ENCODE peak calls at places on chromosomes 3 and 15, in eight cellular contexts. Q is endodermal cell, K is H9, D is psoas muscle, I is AG04450, V is stomach, B is glutamatergic neuron, U is LNCaP clone FGC. S is an unnamed sample.

GRCh38 chr3:119781330-119782198 is at the start of gene NR1I2:
- DNase-seq in V (no peak), Q (no peak), D (no peak), K (no peak), U (no peak), I (no peak), B (no peak), S (no peak)

GRCh38 chr3:153162513-153163348 is 705 bp downstream of the RAP2B start:
- DNase-seq in B (peak), D (peak), U (peak), K (peak), I (no peak), Q (peak), V (peak), S (peak)

GRCh38 chr3:129597087-129597791 is 9.2 kb downstream of the PLXND1 start:
- DNase-seq in I (no peak), V (no peak), B (no peak), Q (no peak), U (no peak), K (no peak), D (no peak), S (no peak)

GRCh38 chr3:144942501-144943197 is 971.0 kb downstream of the DIPK2A start:
- DNase-seq in Q (no peak), I (no peak), B (no peak), U (no peak), D (no peak), K (no peak), V (no peak), S (no peak)

GRCh38 chr3:65019412-65020093 is 331.8 kb upstream of the ADAMTS9 start:
- DNase-seq in U (peak), V (no peak), D (no peak), B (no peak), K (no peak), Q (no peak), I (no peak), S (no peak)

GRCh38 chr3:15272431-15273196 is 59.8 kb downstream of the SH3BP5 start:
- DNase-seq in Q (peak), V (no peak), I (no peak), U (no peak), D (no peak), B (no peak), K (no peak), S (no peak)

GRCh38 chr3:194176274-194176991 is 40.5 kb downstream of the HES1 start:
- DNase-seq in D (no peak), B (no peak), V (no peak), U (no peak), I (no peak), Q (peak), K (no peak), S (no peak)

GRCh38 chr3:43418601-43419272 is 132.4 kb downstream of the SNRK start:
- DNase-seq in Q (no peak), B (no peak), K (no peak), D (no peak), V (no peak), I (no peak), U (peak), S (no peak)

GRCh38 chr3:17811633-17812032 is 69.2 kb upstream of the TBC1D5 start:
- DNase-seq in I (no peak), Q (no peak), D (no peak), B (no peak), V (no peak), U (no peak), K (no peak), S (no peak)
- TF ChIP-seq CTCF in I (no peak), Q (no peak), D (no peak), B (no peak), V (no peak), U (no peak), K (no peak), S (no peak)

GRCh38 chr15:85417276-85417675 is 36.9 kb downstream of the AKAP13 start:
- DNase-seq in U (no peak), V (no peak), I (no peak), B (no peak), Q (no peak), K (no peak), D (no peak), S (no peak)

GRCh38 chr15:85415779-85416178 is 35.4 kb downstream of the AKAP13 start:
- DNase-seq in D (no peak), B (no peak), U (no peak), V (no peak), I (no peak), Q (no peak), K (no peak), S (no peak)

GRCh38 chr15:85421116-85421925 is 40.9 kb downstream of the AKAP13 start:
- DNase-seq in K (no peak), U (no peak), V (no peak), I (no peak), Q (no peak), B (no peak), D (no peak), S (no peak)

GRCh38 chr15:85422607-85423006 is 42.2 kb downstream of the AKAP13 start:
- DNase-seq in Q (no peak), B (no peak), U (no peak), V (no peak), I (no peak), K (no peak), D (no peak), S (no peak)

DNA sequence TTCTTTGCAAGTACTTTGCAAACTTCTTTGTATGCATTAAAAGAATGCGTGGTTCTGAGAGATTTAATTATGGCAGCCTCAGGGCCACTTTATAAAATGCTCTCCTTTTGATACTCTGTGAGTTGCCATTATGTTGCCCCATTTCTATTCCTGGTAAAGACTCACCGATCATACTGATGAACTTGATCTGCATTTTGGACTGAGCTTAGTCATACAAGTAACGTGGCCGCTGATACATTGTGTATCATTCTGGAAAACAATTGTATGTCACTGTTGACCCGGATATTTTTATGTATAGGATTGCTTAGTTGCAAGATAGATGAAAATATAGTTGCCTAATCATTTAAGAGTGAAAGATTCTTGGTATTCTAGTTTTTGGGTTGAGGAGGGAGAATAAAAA is 38.8 kb downstream of the AKAP13 start:
- DNase-seq in D (no peak), B (no peak), K (no peak), Q (no peak), U (no peak), I (no peak), V (no peak), S (no peak)
- TF ChIP-seq CTCF in D (no peak), B (no peak), K (no peak), Q (no peak), U (no peak), I (no peak), V (no peak), S (no peak)

GRCh38 chr3:157763644-157764043 is 260.4 kb upstream of the VEPH1 start:
- DNase-seq in K (no peak), V (no peak), U (no peak), D (no peak), I (no peak), B (no peak), Q (no peak), S (no peak)

GRCh38 chr3:157769378-157769777 is 266.2 kb upstream of the VEPH1 start:
- DNase-seq in I (no peak), U (no peak), K (no peak), B (no peak), Q (no peak), D (no peak), V (no peak), S (no peak)

DNA sequence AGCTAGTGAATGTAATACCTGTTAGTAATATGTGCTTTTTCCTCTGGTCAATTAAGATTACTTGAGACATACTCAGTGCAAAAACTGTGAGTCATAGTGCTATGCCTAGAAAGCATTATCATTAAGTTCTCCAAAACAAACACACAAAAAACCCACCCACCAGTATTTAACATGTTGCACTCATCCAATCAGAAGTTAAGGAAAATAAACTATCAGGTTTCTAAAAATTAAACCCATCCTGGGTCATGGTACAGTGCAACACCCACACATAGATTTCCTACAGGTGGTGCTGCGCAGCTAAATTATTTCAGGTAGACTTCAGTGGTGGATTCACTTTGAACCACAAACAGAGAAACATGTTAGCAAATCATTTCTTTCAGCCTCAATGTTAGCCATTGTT is 264.4 kb upstream of the VEPH1 start:
- DNase-seq in U (no peak), I (no peak), K (no peak), D (no peak), V (no peak), Q (no peak), B (no peak), S (no peak)
- TF ChIP-seq CTCF in U (peak), I (no peak), K (no peak), D (no peak), V (no peak), Q (no peak), B (no peak), S (no peak)

GRCh38 chr3:157156844-157157635 is 2.9 kb downstream of the CCNL1 start:
- DNase-seq in Q (no peak), K (no peak), V (no peak), U (no peak), B (no peak), D (no peak), I (no peak), S (no peak)

GRCh38 chr3:157155591-157155990 is 4.4 kb downstream of the CCNL1 start:
- DNase-seq in U (no peak), V (no peak), B (no peak), I (no peak), K (no peak), D (no peak), Q (no peak), S (no peak)

GRCh38 chr3:157152930-157153329 is 7.0 kb downstream of the CCNL1 start:
- DNase-seq in Q (no peak), V (no peak), K (no peak), U (no peak), I (no peak), B (no peak), D (no peak), S (no peak)

GRCh38 chr3:157152438-157152837 is 7.5 kb downstream of the CCNL1 start:
- DNase-seq in D (no peak), K (no peak), V (no peak), Q (no peak), U (no peak), B (no peak), I (no peak), S (no peak)

DNA sequence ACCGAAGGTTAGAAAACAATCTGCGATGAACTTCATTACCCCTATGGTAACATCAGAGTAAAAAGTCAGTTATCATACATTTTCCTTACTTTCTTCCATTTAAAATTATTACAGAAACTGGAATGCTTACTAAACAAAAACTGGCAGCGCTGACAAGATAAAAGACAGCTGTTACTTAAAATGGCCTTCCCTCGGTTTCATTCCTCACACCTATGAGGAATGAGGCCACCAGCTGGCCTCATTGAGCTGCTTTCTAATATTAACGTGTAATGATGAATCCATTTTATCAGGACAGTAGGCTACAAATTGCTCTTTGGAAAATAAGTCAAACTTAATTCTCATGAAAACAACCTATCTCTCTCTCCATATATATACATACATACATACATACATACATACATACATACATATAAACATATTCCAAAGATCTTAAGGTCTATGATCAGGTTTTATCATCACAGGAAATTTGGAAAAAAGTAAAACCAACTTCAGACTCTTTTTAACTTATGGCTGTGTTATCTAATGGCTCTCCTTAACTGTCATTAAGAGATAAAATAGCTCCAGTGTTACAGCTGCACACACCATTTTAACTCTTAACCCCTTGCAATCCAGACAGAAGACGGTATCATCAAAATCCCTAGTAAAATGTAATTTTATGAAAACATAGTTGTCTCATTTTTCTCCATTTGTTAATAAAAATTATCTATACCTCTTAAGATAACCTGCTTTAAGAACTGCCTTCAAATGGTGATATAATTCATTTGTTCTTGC is 5.2 kb downstream of the CCNL1 start:
- DNase-seq in D (no peak), U (no peak), Q (no peak), I (no peak), K (no peak), V (no peak), B (no peak), S (no peak)
- TF ChIP-seq CTCF in D (no peak), U (no peak), Q (no peak), I (no peak), K (no peak), V (no peak), B (no peak), S (no peak)

DNA sequence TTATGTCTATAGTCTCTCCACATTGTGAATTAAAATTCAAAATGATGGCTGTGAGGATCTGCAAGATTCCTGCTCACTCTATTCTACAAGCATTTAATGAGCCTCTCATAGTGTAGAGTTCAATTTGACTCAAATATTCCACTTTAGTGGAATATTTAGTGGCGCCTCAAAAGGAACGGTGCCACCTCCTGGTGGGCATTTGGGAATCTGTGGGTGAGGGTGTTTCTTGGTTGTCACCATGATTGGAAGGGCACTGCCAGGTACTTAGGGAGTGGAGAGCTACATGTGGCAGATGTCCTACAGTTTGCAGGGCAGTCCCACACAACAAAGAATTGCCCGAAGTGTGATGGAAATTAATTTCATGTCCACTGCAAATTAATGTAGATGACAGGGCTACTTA is 21.5 kb upstream of the KCNMB3 start:
- DNase-seq in Q (no peak), D (no peak), V (no peak), U (no peak), K (no peak), I (no peak), B (no peak), S (no peak)
- TF ChIP-seq CTCF in Q (peak), D (peak), V (no peak), U (peak), K (peak), I (peak), B (no peak), S (peak)

GRCh38 chr15:63243101-63243500 is 34.3 kb upstream of the APH1B start:
- DNase-seq in D (peak), U (no peak), I (no peak), Q (no peak), B (no peak), K (no peak), V (no peak), S (no peak)
- TF ChIP-seq CTCF in D (no peak), U (no peak), I (peak), Q (no peak), B (no peak), K (no peak), V (no peak), S (no peak)

DNA sequence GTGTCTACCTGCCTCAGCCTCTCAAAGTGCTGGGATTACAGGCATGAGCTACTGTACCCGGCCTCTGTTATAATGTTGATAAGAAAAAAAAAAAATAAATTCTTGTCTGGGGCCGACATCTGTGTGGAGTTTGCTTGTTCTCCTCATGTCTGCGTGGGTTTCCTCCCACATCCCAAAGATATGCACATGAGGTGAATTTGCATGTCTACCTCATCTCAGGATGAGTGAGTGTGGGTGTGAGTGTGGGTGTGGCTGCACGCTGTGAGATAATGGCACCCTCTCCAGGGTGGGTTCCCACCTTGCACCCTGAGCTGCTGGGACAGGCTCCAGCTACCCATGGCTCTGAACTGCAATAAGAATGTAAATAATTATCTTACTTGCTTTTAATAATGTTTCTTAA is 25.9 kb upstream of the UACA start:
- DNase-seq in B (no peak), K (no peak), D (no peak), U (no peak), Q (no peak), I (no peak), V (no peak), S (no peak)
- TF ChIP-seq CTCF in B (no peak), K (no peak), D (no peak), U (no peak), Q (no peak), I (no peak), V (no peak), S (no peak)

DNA sequence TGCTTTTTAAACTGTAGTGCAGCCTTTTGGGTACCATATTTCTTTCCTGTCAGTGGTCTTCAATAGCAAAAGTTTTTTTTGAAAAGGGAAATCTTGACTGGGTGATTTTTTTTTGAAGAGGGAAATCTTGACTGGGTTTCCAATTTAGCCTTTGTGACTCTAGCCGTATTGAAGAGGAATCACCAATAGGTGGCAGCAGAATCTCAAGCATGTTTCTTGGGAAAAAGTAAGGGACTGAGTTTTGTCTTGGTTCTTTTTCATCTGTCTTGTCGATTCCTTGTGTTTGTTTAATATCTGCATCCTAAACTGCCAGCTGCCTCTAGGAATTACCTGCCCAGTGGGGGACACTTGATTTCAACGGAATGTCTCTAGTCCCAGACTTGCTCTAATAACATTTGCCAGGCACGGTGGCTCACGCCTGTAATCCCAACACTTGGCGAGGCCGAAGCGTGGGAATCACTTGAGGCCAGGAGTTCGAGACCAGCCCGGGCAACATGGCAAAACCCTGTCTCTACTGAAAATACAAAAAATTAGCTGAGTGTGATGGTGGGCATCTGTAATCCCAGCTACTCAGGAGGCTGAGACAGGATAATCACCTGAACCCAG is 89.2 kb downstream of the RBPMS2 start:
- DNase-seq in U (no peak), B (no peak), K (peak), V (no peak), D (no peak), I (no peak), Q (peak), S (no peak)
- TF ChIP-seq CTCF in U (peak), B (peak), K (peak), V (peak), D (peak), I (peak), Q (peak), S (peak)

GRCh38 chr3:47476330-47476626 is 537 bp upstream of the SCAP start:
- DNase-seq in V (no peak), I (no peak), Q (no peak), D (no peak), U (no peak), K (no peak), B (no peak), S (no peak)
- TF ChIP-seq CTCF in V (no peak), I (no peak), Q (no peak), D (no peak), U (no peak), K (no peak), B (no peak), S (no peak)

GRCh38 chr3:138329984-138330293 is 288 bp upstream of the NME9 start:
- DNase-seq in D (no peak), U (no peak), B (no peak), K (no peak), Q (no peak), V (no peak), I (no peak), S (no peak)

GRCh38 chr3:138328341-138328740 is 1.3 kb downstream of the NME9 start:
- DNase-seq in I (no peak), Q (no peak), U (no peak), K (no peak), D (no peak), V (no peak), B (no peak), S (no peak)

GRCh38 chr3:138332472-138333073 is 2.9 kb upstream of the NME9 start:
- DNase-seq in B (no peak), V (no peak), U (no peak), D (no peak), Q (peak), K (no peak), I (no peak), S (no peak)

GRCh38 chr3:138329127-138329983 is at the start of gene NME9:
- DNase-seq in B (peak), K (peak), Q (peak), D (peak), V (peak), I (peak), U (peak), S (peak)

DNA sequence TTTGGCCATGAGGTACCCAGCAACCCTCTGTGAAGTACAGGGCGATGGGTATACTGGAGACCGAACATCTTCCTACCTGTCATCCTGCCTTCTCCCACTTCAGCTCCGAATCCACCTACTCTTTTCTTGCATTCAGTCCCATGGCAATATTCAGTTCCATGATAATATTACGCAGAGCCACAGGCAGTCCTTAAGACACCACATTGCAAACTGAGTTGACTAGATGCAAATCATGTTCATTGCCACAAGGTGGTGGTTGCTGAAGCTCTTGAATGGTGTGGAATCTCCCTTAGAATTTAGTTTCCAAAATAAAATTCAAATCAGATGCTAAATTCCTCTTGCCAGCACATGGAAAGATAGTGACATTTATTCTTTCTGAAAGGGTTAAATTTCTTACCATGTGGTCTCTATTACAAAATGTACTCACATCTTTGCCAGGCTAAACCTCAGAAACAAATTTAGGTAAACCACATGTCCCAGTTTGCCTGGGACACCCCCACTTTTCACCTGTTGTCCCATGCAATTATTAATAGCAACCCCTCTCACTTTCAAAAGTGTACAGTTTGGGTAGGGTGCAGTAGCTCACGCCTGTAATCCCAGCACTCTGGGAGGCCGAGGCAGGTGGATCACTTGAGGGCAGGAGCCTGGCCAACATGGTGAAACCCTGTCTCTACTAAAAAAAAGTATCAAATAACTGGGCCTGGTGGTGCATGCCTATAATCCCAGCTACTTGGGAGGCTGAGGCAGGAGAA is 1.7 kb upstream of the NME9 start:
- DNase-seq in K (no peak), V (no peak), D (peak), Q (no peak), U (no peak), B (no peak), I (no peak), S (no peak)
- TF ChIP-seq CTCF in K (peak), V (no peak), D (peak), Q (peak), U (no peak), B (no peak), I (peak), S (no peak)